ENCODE peak calls at places on chromosomes 7 and 10, in ten cellular contexts. One of them, this sample, is unnamed.

GRCh38 chr7:35596061-35596460 is 98.9 kb downstream of the HERPUD2 start:
- DNase-seq in ovary: no peak
- DNase-seq in mesendoderm: peak
- DNase-seq in CD8-positive, alpha-beta memory T cell: no peak
- DNase-seq in neural progenitor cell: no peak
- DNase-seq in pancreas: no peak
- DNase-seq in SJSA1: no peak
- DNase-seq in PC-3: peak
- DNase-seq in RWPE1: peak
- DNase-seq in H9: no peak
- DNase-seq in this sample: no peak

GRCh38 chr10:51896849-51897248 is 197.5 kb upstream of the CSTF2T start:
- DNase-seq in ovary: no peak
- DNase-seq in mesendoderm: no peak
- DNase-seq in CD8-positive, alpha-beta memory T cell: no peak
- DNase-seq in neural progenitor cell: no peak
- DNase-seq in pancreas: no peak
- DNase-seq in SJSA1: no peak
- DNase-seq in PC-3: no peak
- DNase-seq in RWPE1: no peak
- DNase-seq in H9: no peak
- DNase-seq in this sample: no peak

GRCh38 chr10:61390841-61391240 is 62.3 kb downstream of the TMEM26 start:
- DNase-seq in ovary: no peak
- DNase-seq in mesendoderm: no peak
- DNase-seq in CD8-positive, alpha-beta memory T cell: no peak
- DNase-seq in neural progenitor cell: no peak
- DNase-seq in pancreas: no peak
- DNase-seq in SJSA1: no peak
- DNase-seq in PC-3: no peak
- DNase-seq in RWPE1: no peak
- DNase-seq in H9: no peak
- DNase-seq in this sample: no peak

GRCh38 chr7:71133232-71133622 is 1.3 kb downstream of the GALNT17 start:
- DNase-seq in ovary: no peak
- DNase-seq in mesendoderm: no peak
- DNase-seq in CD8-positive, alpha-beta memory T cell: no peak
- DNase-seq in neural progenitor cell: peak
- DNase-seq in pancreas: no peak
- DNase-seq in SJSA1: no peak
- DNase-seq in PC-3: no peak
- DNase-seq in RWPE1: no peak
- DNase-seq in H9: no peak
- DNase-seq in this sample: no peak

GRCh38 chr7:65980478-65981250 is 1.3 kb downstream of the GUSB start:
- DNase-seq in ovary: peak
- DNase-seq in mesendoderm: peak
- DNase-seq in CD8-positive, alpha-beta memory T cell: peak
- DNase-seq in neural progenitor cell: no peak
- DNase-seq in pancreas: no peak
- DNase-seq in SJSA1: peak
- DNase-seq in PC-3: peak
- DNase-seq in RWPE1: no peak
- DNase-seq in H9: no peak
- DNase-seq in this sample: peak

GRCh38 chr10:71836594-71836970 is 14.5 kb downstream of the PSAP start:
- DNase-seq in ovary: no peak
- DNase-seq in mesendoderm: no peak
- DNase-seq in CD8-positive, alpha-beta memory T cell: no peak
- DNase-seq in neural progenitor cell: no peak
- DNase-seq in pancreas: no peak
- DNase-seq in SJSA1: no peak
- DNase-seq in PC-3: no peak
- DNase-seq in RWPE1: no peak
- DNase-seq in H9: no peak
- DNase-seq in this sample: no peak

GRCh38 chr10:108375691-108376090 is 1211.2 kb upstream of the SORCS1 start:
- DNase-seq in ovary: no peak
- DNase-seq in mesendoderm: no peak
- DNase-seq in CD8-positive, alpha-beta memory T cell: no peak
- DNase-seq in neural progenitor cell: no peak
- DNase-seq in pancreas: no peak
- DNase-seq in SJSA1: no peak
- DNase-seq in PC-3: no peak
- DNase-seq in RWPE1: peak
- DNase-seq in H9: no peak
- DNase-seq in this sample: no peak

GRCh38 chr7:99843808-99844207 is 16.0 kb downstream of the CYP3A43 start:
- DNase-seq in ovary: no peak
- DNase-seq in mesendoderm: no peak
- DNase-seq in CD8-positive, alpha-beta memory T cell: no peak
- DNase-seq in neural progenitor cell: no peak
- DNase-seq in pancreas: no peak
- DNase-seq in SJSA1: no peak
- DNase-seq in PC-3: no peak
- DNase-seq in RWPE1: peak
- DNase-seq in H9: no peak
- DNase-seq in this sample: no peak

GRCh38 chr10:126115021-126115610 is 218.8 kb downstream of the FANK1 start:
- DNase-seq in ovary: no peak
- DNase-seq in mesendoderm: no peak
- DNase-seq in CD8-positive, alpha-beta memory T cell: no peak
- DNase-seq in neural progenitor cell: peak
- DNase-seq in pancreas: no peak
- DNase-seq in SJSA1: no peak
- DNase-seq in PC-3: no peak
- DNase-seq in RWPE1: no peak
- DNase-seq in H9: no peak
- DNase-seq in this sample: no peak

GRCh38 chr10:126119591-126119990 is 223.2 kb downstream of the FANK1 start:
- DNase-seq in ovary: no peak
- DNase-seq in mesendoderm: no peak
- DNase-seq in CD8-positive, alpha-beta memory T cell: no peak
- DNase-seq in neural progenitor cell: no peak
- DNase-seq in pancreas: no peak
- DNase-seq in SJSA1: no peak
- DNase-seq in PC-3: peak
- DNase-seq in RWPE1: no peak
- DNase-seq in H9: no peak
- DNase-seq in this sample: no peak

GRCh38 chr10:126115861-126116260 is 219.5 kb downstream of the FANK1 start:
- DNase-seq in ovary: no peak
- DNase-seq in mesendoderm: no peak
- DNase-seq in CD8-positive, alpha-beta memory T cell: no peak
- DNase-seq in neural progenitor cell: no peak
- DNase-seq in pancreas: no peak
- DNase-seq in SJSA1: no peak
- DNase-seq in PC-3: no peak
- DNase-seq in RWPE1: no peak
- DNase-seq in H9: no peak
- DNase-seq in this sample: no peak

GRCh38 chr10:126117196-126117595 is 220.8 kb downstream of the FANK1 start:
- DNase-seq in ovary: no peak
- DNase-seq in mesendoderm: no peak
- DNase-seq in CD8-positive, alpha-beta memory T cell: no peak
- DNase-seq in neural progenitor cell: no peak
- DNase-seq in pancreas: no peak
- DNase-seq in SJSA1: no peak
- DNase-seq in PC-3: no peak
- DNase-seq in RWPE1: no peak
- DNase-seq in H9: no peak
- DNase-seq in this sample: no peak

GRCh38 chr10:126118476-126118875 is 222.1 kb downstream of the FANK1 start:
- DNase-seq in ovary: no peak
- DNase-seq in mesendoderm: no peak
- DNase-seq in CD8-positive, alpha-beta memory T cell: no peak
- DNase-seq in neural progenitor cell: no peak
- DNase-seq in pancreas: no peak
- DNase-seq in SJSA1: no peak
- DNase-seq in PC-3: no peak
- DNase-seq in RWPE1: no peak
- DNase-seq in H9: no peak
- DNase-seq in this sample: no peak
- H3K27ac ChIP-seq in ovary: no peak
- H3K27ac ChIP-seq in mesendoderm: no peak
- H3K27ac ChIP-seq in CD8-positive, alpha-beta memory T cell: no peak
- H3K27ac ChIP-seq in neural progenitor cell: no peak
- H3K27ac ChIP-seq in pancreas: no peak
- H3K27ac ChIP-seq in SJSA1: no peak
- H3K27ac ChIP-seq in PC-3: no peak
- H3K27ac ChIP-seq in RWPE1: no peak
- H3K27ac ChIP-seq in H9: no peak
- H3K27ac ChIP-seq in this sample: no peak

DNA sequence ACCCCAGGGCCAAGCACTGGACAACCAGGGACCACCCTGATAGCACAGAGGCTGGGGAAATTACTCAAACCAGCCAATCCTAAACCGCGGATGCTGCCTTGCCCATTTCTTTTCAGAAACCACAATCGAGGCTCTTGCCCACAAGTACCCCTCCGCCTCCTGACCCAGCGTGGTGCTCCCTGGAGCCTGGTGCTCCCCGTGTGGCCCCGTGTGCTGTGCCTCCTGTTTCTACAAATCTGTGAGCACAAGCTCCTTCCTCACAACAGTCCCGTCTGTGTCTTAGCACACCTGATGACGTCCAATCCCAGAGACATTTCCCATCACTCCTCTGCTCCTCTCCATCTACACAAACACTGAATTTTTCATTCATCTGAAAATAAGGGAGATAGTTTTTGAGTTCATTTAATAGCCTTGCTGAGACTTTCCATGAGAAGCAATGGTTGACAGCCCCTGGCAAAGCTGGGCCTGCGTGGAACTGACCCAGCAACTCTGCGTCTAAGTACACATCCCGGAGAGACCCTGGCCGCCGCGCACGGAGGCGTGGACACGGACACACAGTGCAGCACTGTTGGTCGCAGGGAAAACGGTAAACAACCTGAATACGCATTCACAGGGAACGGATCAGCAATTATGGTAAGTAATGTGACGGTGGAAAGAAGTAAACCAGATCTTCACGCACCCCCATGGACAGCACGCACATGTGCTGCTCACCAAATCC is 28.4 kb downstream of the GNA12 start:
- DNase-seq in ovary: no peak
- DNase-seq in mesendoderm: no peak
- DNase-seq in CD8-positive, alpha-beta memory T cell: no peak
- DNase-seq in neural progenitor cell: no peak
- DNase-seq in pancreas: no peak
- DNase-seq in SJSA1: no peak
- DNase-seq in PC-3: no peak
- DNase-seq in RWPE1: no peak
- DNase-seq in H9: no peak
- DNase-seq in this sample: no peak
- H3K27ac ChIP-seq in ovary: peak
- H3K27ac ChIP-seq in mesendoderm: no peak
- H3K27ac ChIP-seq in CD8-positive, alpha-beta memory T cell: no peak
- H3K27ac ChIP-seq in neural progenitor cell: no peak
- H3K27ac ChIP-seq in pancreas: no peak
- H3K27ac ChIP-seq in SJSA1: peak
- H3K27ac ChIP-seq in PC-3: no peak
- H3K27ac ChIP-seq in RWPE1: peak
- H3K27ac ChIP-seq in H9: peak
- H3K27ac ChIP-seq in this sample: no peak

DNA sequence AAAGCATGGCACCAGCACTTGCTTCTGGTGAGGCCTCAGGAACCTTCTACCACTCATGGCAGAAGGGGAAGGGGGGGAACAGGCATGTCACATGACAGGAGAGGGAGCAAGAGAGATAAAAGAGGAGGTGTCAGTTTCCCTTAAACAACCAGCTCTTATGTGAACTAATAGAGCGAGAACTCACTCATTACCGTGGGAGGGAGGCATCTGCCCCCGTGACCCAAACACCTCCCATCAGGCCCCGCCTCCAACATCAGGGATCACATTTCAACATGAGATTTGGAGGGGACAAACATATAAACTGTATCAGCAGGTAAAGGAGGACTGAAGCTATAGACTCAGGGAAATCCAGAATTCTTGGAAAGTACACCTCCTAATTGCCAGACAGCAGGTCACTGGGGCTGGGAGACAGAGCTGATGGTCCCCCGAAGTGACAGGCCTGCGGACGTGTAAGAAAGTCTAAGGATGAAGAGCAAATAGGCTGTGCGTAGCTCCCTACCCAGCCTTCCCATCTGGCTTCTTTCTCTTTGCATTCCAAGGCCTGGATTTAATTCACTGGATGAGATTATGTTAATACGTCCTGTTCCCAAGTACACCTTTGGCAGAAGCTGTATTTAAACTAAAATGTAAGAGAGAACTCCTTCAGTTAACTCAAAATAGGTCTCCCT is 186.7 kb upstream of the LYZL2 start:
- DNase-seq in ovary: no peak
- DNase-seq in mesendoderm: no peak
- DNase-seq in CD8-positive, alpha-beta memory T cell: no peak
- DNase-seq in neural progenitor cell: peak
- DNase-seq in pancreas: no peak
- DNase-seq in SJSA1: no peak
- DNase-seq in PC-3: no peak
- DNase-seq in RWPE1: no peak
- DNase-seq in H9: no peak
- DNase-seq in this sample: no peak
- H3K27ac ChIP-seq in ovary: no peak
- H3K27ac ChIP-seq in mesendoderm: no peak
- H3K27ac ChIP-seq in CD8-positive, alpha-beta memory T cell: no peak
- H3K27ac ChIP-seq in neural progenitor cell: no peak
- H3K27ac ChIP-seq in pancreas: no peak
- H3K27ac ChIP-seq in SJSA1: no peak
- H3K27ac ChIP-seq in PC-3: no peak
- H3K27ac ChIP-seq in RWPE1: no peak
- H3K27ac ChIP-seq in H9: no peak
- H3K27ac ChIP-seq in this sample: no peak

GRCh38 chr7:44256459-44256858 is 55.7 kb downstream of the YKT6 start:
- DNase-seq in ovary: no peak
- DNase-seq in mesendoderm: no peak
- DNase-seq in CD8-positive, alpha-beta memory T cell: no peak
- DNase-seq in neural progenitor cell: no peak
- DNase-seq in pancreas: no peak
- DNase-seq in SJSA1: no peak
- DNase-seq in PC-3: no peak
- DNase-seq in RWPE1: no peak
- DNase-seq in H9: no peak
- DNase-seq in this sample: no peak

GRCh38 chr7:44258423-44258760 is 57.6 kb downstream of the YKT6 start:
- DNase-seq in ovary: no peak
- DNase-seq in mesendoderm: no peak
- DNase-seq in CD8-positive, alpha-beta memory T cell: no peak
- DNase-seq in neural progenitor cell: no peak
- DNase-seq in pancreas: no peak
- DNase-seq in SJSA1: no peak
- DNase-seq in PC-3: no peak
- DNase-seq in RWPE1: no peak
- DNase-seq in H9: no peak
- DNase-seq in this sample: no peak

GRCh38 chr7:44257618-44258422 is 57.0 kb downstream of the YKT6 start:
- DNase-seq in ovary: peak
- DNase-seq in mesendoderm: peak
- DNase-seq in CD8-positive, alpha-beta memory T cell: peak
- DNase-seq in neural progenitor cell: peak
- DNase-seq in pancreas: peak
- DNase-seq in SJSA1: peak
- DNase-seq in PC-3: peak
- DNase-seq in RWPE1: peak
- DNase-seq in H9: no peak
- DNase-seq in this sample: peak

GRCh38 chr7:44258865-44259546 is 58.2 kb downstream of the YKT6 start:
- DNase-seq in ovary: no peak
- DNase-seq in mesendoderm: no peak
- DNase-seq in CD8-positive, alpha-beta memory T cell: no peak
- DNase-seq in neural progenitor cell: no peak
- DNase-seq in pancreas: no peak
- DNase-seq in SJSA1: no peak
- DNase-seq in PC-3: no peak
- DNase-seq in RWPE1: no peak
- DNase-seq in H9: no peak
- DNase-seq in this sample: no peak

GRCh38 chr7:44257213-44257612 is 56.4 kb downstream of the YKT6 start:
- DNase-seq in ovary: no peak
- DNase-seq in mesendoderm: no peak
- DNase-seq in CD8-positive, alpha-beta memory T cell: no peak
- DNase-seq in neural progenitor cell: no peak
- DNase-seq in pancreas: no peak
- DNase-seq in SJSA1: no peak
- DNase-seq in PC-3: no peak
- DNase-seq in RWPE1: no peak
- DNase-seq in H9: no peak
- DNase-seq in this sample: no peak
- H3K27ac ChIP-seq in ovary: no peak
- H3K27ac ChIP-seq in mesendoderm: no peak
- H3K27ac ChIP-seq in CD8-positive, alpha-beta memory T cell: peak
- H3K27ac ChIP-seq in neural progenitor cell: no peak
- H3K27ac ChIP-seq in pancreas: no peak
- H3K27ac ChIP-seq in SJSA1: peak
- H3K27ac ChIP-seq in PC-3: peak
- H3K27ac ChIP-seq in RWPE1: peak
- H3K27ac ChIP-seq in H9: no peak
- H3K27ac ChIP-seq in this sample: peak

This sample was measured in PC-9.